ENCODE peak calls at places on chromosomes 11 and 22, in nine cellular contexts. One of them, this sample, is unnamed.

GRCh38 chr11:120182790-120183491 is 27.9 kb upstream of the OAF start:
- DNase-seq in fibroblast of lung: no peak
- DNase-seq in T-helper 2 cell: no peak
- DNase-seq in GDM1: no peak
- DNase-seq in putamen: no peak
- DNase-seq in skeletal muscle cell: no peak
- DNase-seq in foreskin keratinocyte: no peak
- DNase-seq in stimulated activated CD8-positive, alpha-beta memory T cell treated with anti-CD3 and anti-CD28 coated beads, Interleukin-7, amount 100 ng/mL, for 1 hour: no peak
- DNase-seq in ELF-1: peak; percentile 55
- DNase-seq in this sample: no peak

GRCh38 chr11:129828301-129828836 is 12.7 kb downstream of the TMEM45B start:
- DNase-seq in fibroblast of lung: no peak
- DNase-seq in T-helper 2 cell: no peak
- DNase-seq in GDM1: no peak
- DNase-seq in putamen: no peak
- DNase-seq in skeletal muscle cell: no peak
- DNase-seq in foreskin keratinocyte: peak; percentile 73
- DNase-seq in stimulated activated CD8-positive, alpha-beta memory T cell treated with anti-CD3 and anti-CD28 coated beads, Interleukin-7, amount 100 ng/mL, for 1 hour: no peak
- DNase-seq in ELF-1: no peak
- DNase-seq in this sample: no peak

GRCh38 chr11:5831196-5831829 is 10.4 kb downstream of the OR52E6 start:
- DNase-seq in fibroblast of lung: no peak
- DNase-seq in T-helper 2 cell: no peak
- DNase-seq in GDM1: no peak
- DNase-seq in putamen: no peak
- DNase-seq in skeletal muscle cell: no peak
- DNase-seq in foreskin keratinocyte: no peak
- DNase-seq in stimulated activated CD8-positive, alpha-beta memory T cell treated with anti-CD3 and anti-CD28 coated beads, Interleukin-7, amount 100 ng/mL, for 1 hour: no peak
- DNase-seq in ELF-1: peak; percentile 90
- DNase-seq in this sample: no peak

GRCh38 chr11:116731821-116732739 is 40.7 kb downstream of the BUD13 start:
- DNase-seq in fibroblast of lung: no peak
- DNase-seq in T-helper 2 cell: no peak
- DNase-seq in GDM1: no peak
- DNase-seq in putamen: peak; percentile 21
- DNase-seq in skeletal muscle cell: no peak
- DNase-seq in foreskin keratinocyte: no peak
- DNase-seq in stimulated activated CD8-positive, alpha-beta memory T cell treated with anti-CD3 and anti-CD28 coated beads, Interleukin-7, amount 100 ng/mL, for 1 hour: no peak
- DNase-seq in ELF-1: peak; percentile 64
- DNase-seq in this sample: no peak

GRCh38 chr11:115677190-115677589 is 173.0 kb upstream of the CADM1 start:
- DNase-seq in fibroblast of lung: no peak
- DNase-seq in T-helper 2 cell: no peak
- DNase-seq in GDM1: no peak
- DNase-seq in putamen: no peak
- DNase-seq in skeletal muscle cell: no peak
- DNase-seq in foreskin keratinocyte: no peak
- DNase-seq in stimulated activated CD8-positive, alpha-beta memory T cell treated with anti-CD3 and anti-CD28 coated beads, Interleukin-7, amount 100 ng/mL, for 1 hour: no peak
- DNase-seq in ELF-1: no peak
- DNase-seq in this sample: no peak

GRCh38 chr22:49398115-49398514 is 429.6 kb downstream of the BRD1 start:
- DNase-seq in fibroblast of lung: no peak
- DNase-seq in T-helper 2 cell: no peak
- DNase-seq in GDM1: no peak
- DNase-seq in putamen: no peak
- DNase-seq in skeletal muscle cell: no peak
- DNase-seq in foreskin keratinocyte: no peak
- DNase-seq in stimulated activated CD8-positive, alpha-beta memory T cell treated with anti-CD3 and anti-CD28 coated beads, Interleukin-7, amount 100 ng/mL, for 1 hour: no peak
- DNase-seq in ELF-1: no peak
- DNase-seq in this sample: no peak

GRCh38 chr11:15195454-15196200 is 80.9 kb downstream of the INSC start:
- DNase-seq in fibroblast of lung: peak; percentile 22
- DNase-seq in T-helper 2 cell: no peak
- DNase-seq in GDM1: no peak
- DNase-seq in putamen: no peak
- DNase-seq in skeletal muscle cell: no peak
- DNase-seq in foreskin keratinocyte: no peak
- DNase-seq in stimulated activated CD8-positive, alpha-beta memory T cell treated with anti-CD3 and anti-CD28 coated beads, Interleukin-7, amount 100 ng/mL, for 1 hour: no peak
- DNase-seq in ELF-1: no peak
- DNase-seq in this sample: no peak

GRCh38 chr22:42169055-42169469 is 38.5 kb upstream of the CYP2D6 start:
- DNase-seq in fibroblast of lung: peak; percentile 57
- DNase-seq in T-helper 2 cell: peak; percentile 57
- DNase-seq in GDM1: peak; percentile 70
- DNase-seq in putamen: peak; percentile 49
- DNase-seq in skeletal muscle cell: peak; percentile 34
- DNase-seq in foreskin keratinocyte: no peak
- DNase-seq in stimulated activated CD8-positive, alpha-beta memory T cell treated with anti-CD3 and anti-CD28 coated beads, Interleukin-7, amount 100 ng/mL, for 1 hour: peak; percentile 52
- DNase-seq in ELF-1: peak; percentile 86
- DNase-seq in this sample: peak; percentile 49

GRCh38 chr11:134760307-134760706 is 348.3 kb upstream of the B3GAT1 start:
- DNase-seq in fibroblast of lung: no peak
- DNase-seq in T-helper 2 cell: no peak
- DNase-seq in GDM1: no peak
- DNase-seq in putamen: no peak
- DNase-seq in skeletal muscle cell: no peak
- DNase-seq in foreskin keratinocyte: no peak
- DNase-seq in stimulated activated CD8-positive, alpha-beta memory T cell treated with anti-CD3 and anti-CD28 coated beads, Interleukin-7, amount 100 ng/mL, for 1 hour: no peak
- DNase-seq in ELF-1: no peak
- DNase-seq in this sample: no peak

GRCh38 chr22:29022101-29022817 is 39.4 kb downstream of the C22orf31 start:
- DNase-seq in fibroblast of lung: no peak
- DNase-seq in T-helper 2 cell: no peak
- DNase-seq in GDM1: no peak
- DNase-seq in putamen: no peak
- DNase-seq in skeletal muscle cell: no peak
- DNase-seq in foreskin keratinocyte: no peak
- DNase-seq in stimulated activated CD8-positive, alpha-beta memory T cell treated with anti-CD3 and anti-CD28 coated beads, Interleukin-7, amount 100 ng/mL, for 1 hour: no peak
- DNase-seq in ELF-1: no peak
- DNase-seq in this sample: no peak

GRCh38 chr11:78374917-78375316 is 42.7 kb downstream of the GAB2 start:
- DNase-seq in fibroblast of lung: no peak
- DNase-seq in T-helper 2 cell: no peak
- DNase-seq in GDM1: no peak
- DNase-seq in putamen: no peak
- DNase-seq in skeletal muscle cell: no peak
- DNase-seq in foreskin keratinocyte: no peak
- DNase-seq in stimulated activated CD8-positive, alpha-beta memory T cell treated with anti-CD3 and anti-CD28 coated beads, Interleukin-7, amount 100 ng/mL, for 1 hour: no peak
- DNase-seq in ELF-1: no peak
- DNase-seq in this sample: no peak

GRCh38 chr11:67312187-67313021 is 9.1 kb downstream of the SSH3 start:
- DNase-seq in fibroblast of lung: no peak
- DNase-seq in T-helper 2 cell: peak; percentile 53
- DNase-seq in GDM1: no peak
- DNase-seq in putamen: no peak
- DNase-seq in skeletal muscle cell: no peak
- DNase-seq in foreskin keratinocyte: peak; percentile 93
- DNase-seq in stimulated activated CD8-positive, alpha-beta memory T cell treated with anti-CD3 and anti-CD28 coated beads, Interleukin-7, amount 100 ng/mL, for 1 hour: no peak
- DNase-seq in ELF-1: no peak
- DNase-seq in this sample: peak; percentile 65

GRCh38 chr11:75786101-75786736 is 17.6 kb downstream of the DGAT2 start:
- DNase-seq in fibroblast of lung: no peak
- DNase-seq in T-helper 2 cell: no peak
- DNase-seq in GDM1: no peak
- DNase-seq in putamen: no peak
- DNase-seq in skeletal muscle cell: no peak
- DNase-seq in foreskin keratinocyte: no peak
- DNase-seq in stimulated activated CD8-positive, alpha-beta memory T cell treated with anti-CD3 and anti-CD28 coated beads, Interleukin-7, amount 100 ng/mL, for 1 hour: no peak
- DNase-seq in ELF-1: no peak
- DNase-seq in this sample: no peak

GRCh38 chr11:66218026-66218425 is 50.4 kb upstream of the RAB1B start:
- DNase-seq in fibroblast of lung: no peak
- DNase-seq in T-helper 2 cell: no peak
- DNase-seq in GDM1: no peak
- DNase-seq in putamen: no peak
- DNase-seq in skeletal muscle cell: no peak
- DNase-seq in foreskin keratinocyte: no peak
- DNase-seq in stimulated activated CD8-positive, alpha-beta memory T cell treated with anti-CD3 and anti-CD28 coated beads, Interleukin-7, amount 100 ng/mL, for 1 hour: no peak
- DNase-seq in ELF-1: no peak
- DNase-seq in this sample: peak; percentile 63

GRCh38 chr11:130738618-130739017 is 177.7 kb downstream of the SNX19 start:
- DNase-seq in fibroblast of lung: peak; percentile 91
- DNase-seq in T-helper 2 cell: no peak
- DNase-seq in GDM1: no peak
- DNase-seq in putamen: no peak
- DNase-seq in skeletal muscle cell: no peak
- DNase-seq in foreskin keratinocyte: no peak
- DNase-seq in stimulated activated CD8-positive, alpha-beta memory T cell treated with anti-CD3 and anti-CD28 coated beads, Interleukin-7, amount 100 ng/mL, for 1 hour: no peak
- DNase-seq in ELF-1: no peak
- DNase-seq in this sample: no peak

GRCh38 chr11:65078151-65078550 is 5.7 kb downstream of the CDCA5 start:
- DNase-seq in fibroblast of lung: peak; percentile 9
- DNase-seq in T-helper 2 cell: peak; percentile 32
- DNase-seq in GDM1: peak; percentile 49
- DNase-seq in putamen: no peak
- DNase-seq in skeletal muscle cell: no peak
- DNase-seq in foreskin keratinocyte: no peak
- DNase-seq in stimulated activated CD8-positive, alpha-beta memory T cell treated with anti-CD3 and anti-CD28 coated beads, Interleukin-7, amount 100 ng/mL, for 1 hour: peak; percentile 56
- DNase-seq in ELF-1: peak; percentile 66
- DNase-seq in this sample: no peak

GRCh38 chr11:6320411-6321207 is at the start of gene CAVIN3:
- DNase-seq in fibroblast of lung: peak; percentile 86
- DNase-seq in T-helper 2 cell: no peak
- DNase-seq in GDM1: no peak
- DNase-seq in putamen: no peak
- DNase-seq in skeletal muscle cell: peak; percentile 66
- DNase-seq in foreskin keratinocyte: peak; percentile 74
- DNase-seq in stimulated activated CD8-positive, alpha-beta memory T cell treated with anti-CD3 and anti-CD28 coated beads, Interleukin-7, amount 100 ng/mL, for 1 hour: no peak
- DNase-seq in ELF-1: peak; percentile 92
- DNase-seq in this sample: no peak

GRCh38 chr11:45853616-45854219 is 6.4 kb downstream of the CRY2 start:
- DNase-seq in fibroblast of lung: no peak
- DNase-seq in T-helper 2 cell: no peak
- DNase-seq in GDM1: no peak
- DNase-seq in putamen: peak; percentile 72
- DNase-seq in skeletal muscle cell: no peak
- DNase-seq in foreskin keratinocyte: no peak
- DNase-seq in stimulated activated CD8-positive, alpha-beta memory T cell treated with anti-CD3 and anti-CD28 coated beads, Interleukin-7, amount 100 ng/mL, for 1 hour: no peak
- DNase-seq in ELF-1: no peak
- DNase-seq in this sample: no peak

GRCh38 chr11:78860720-78861422 is 286.2 kb upstream of the NARS2 start:
- DNase-seq in fibroblast of lung: no peak
- DNase-seq in T-helper 2 cell: no peak
- DNase-seq in GDM1: no peak
- DNase-seq in putamen: no peak
- DNase-seq in skeletal muscle cell: no peak
- DNase-seq in foreskin keratinocyte: no peak
- DNase-seq in stimulated activated CD8-positive, alpha-beta memory T cell treated with anti-CD3 and anti-CD28 coated beads, Interleukin-7, amount 100 ng/mL, for 1 hour: no peak
- DNase-seq in ELF-1: no peak
- DNase-seq in this sample: peak; percentile 2

GRCh38 chr22:19121631-19122142 is 525 bp downstream of the DGCR2 start:
- DNase-seq in fibroblast of lung: peak; percentile 44
- DNase-seq in T-helper 2 cell: peak; percentile 8
- DNase-seq in GDM1: no peak
- DNase-seq in putamen: peak; percentile 28
- DNase-seq in skeletal muscle cell: no peak
- DNase-seq in foreskin keratinocyte: no peak
- DNase-seq in stimulated activated CD8-positive, alpha-beta memory T cell treated with anti-CD3 and anti-CD28 coated beads, Interleukin-7, amount 100 ng/mL, for 1 hour: no peak
- DNase-seq in ELF-1: peak; percentile 60
- DNase-seq in this sample: no peak

GRCh38 chr11:69828971-69829344 is 9.7 kb upstream of the FGF3 start:
- DNase-seq in fibroblast of lung: no peak
- DNase-seq in T-helper 2 cell: no peak
- DNase-seq in GDM1: no peak
- DNase-seq in putamen: no peak
- DNase-seq in skeletal muscle cell: no peak
- DNase-seq in foreskin keratinocyte: no peak
- DNase-seq in stimulated activated CD8-positive, alpha-beta memory T cell treated with anti-CD3 and anti-CD28 coated beads, Interleukin-7, amount 100 ng/mL, for 1 hour: no peak
- DNase-seq in ELF-1: no peak
- DNase-seq in this sample: no peak

GRCh38 chr11:64542172-64543125 is 48.6 kb upstream of the SLC22A12 start:
- DNase-seq in fibroblast of lung: no peak
- DNase-seq in T-helper 2 cell: no peak
- DNase-seq in GDM1: no peak
- DNase-seq in putamen: no peak
- DNase-seq in skeletal muscle cell: no peak
- DNase-seq in foreskin keratinocyte: peak; percentile 82
- DNase-seq in stimulated activated CD8-positive, alpha-beta memory T cell treated with anti-CD3 and anti-CD28 coated beads, Interleukin-7, amount 100 ng/mL, for 1 hour: no peak
- DNase-seq in ELF-1: peak; percentile 33
- DNase-seq in this sample: no peak

GRCh38 chr22:23251445-23252093 is 71.3 kb downstream of the BCR start:
- DNase-seq in fibroblast of lung: peak; percentile 37
- DNase-seq in T-helper 2 cell: no peak
- DNase-seq in GDM1: no peak
- DNase-seq in putamen: no peak
- DNase-seq in skeletal muscle cell: no peak
- DNase-seq in foreskin keratinocyte: no peak
- DNase-seq in stimulated activated CD8-positive, alpha-beta memory T cell treated with anti-CD3 and anti-CD28 coated beads, Interleukin-7, amount 100 ng/mL, for 1 hour: no peak
- DNase-seq in ELF-1: no peak
- DNase-seq in this sample: no peak

GRCh38 chr22:45576730-45577464 is 74.2 kb downstream of the FBLN1 start:
- DNase-seq in fibroblast of lung: no peak
- DNase-seq in T-helper 2 cell: no peak
- DNase-seq in GDM1: no peak
- DNase-seq in putamen: no peak
- DNase-seq in skeletal muscle cell: no peak
- DNase-seq in foreskin keratinocyte: no peak
- DNase-seq in stimulated activated CD8-positive, alpha-beta memory T cell treated with anti-CD3 and anti-CD28 coated beads, Interleukin-7, amount 100 ng/mL, for 1 hour: no peak
- DNase-seq in ELF-1: no peak
- DNase-seq in this sample: no peak

GRCh38 chr22:22168190-22168940 is 76.2 kb upstream of the VPREB1 start:
- DNase-seq in fibroblast of lung: peak; percentile 37
- DNase-seq in T-helper 2 cell: no peak
- DNase-seq in GDM1: peak; percentile 54
- DNase-seq in putamen: no peak
- DNase-seq in skeletal muscle cell: peak; percentile 39
- DNase-seq in foreskin keratinocyte: peak; percentile 18
- DNase-seq in stimulated activated CD8-positive, alpha-beta memory T cell treated with anti-CD3 and anti-CD28 coated beads, Interleukin-7, amount 100 ng/mL, for 1 hour: no peak
- DNase-seq in ELF-1: no peak
- DNase-seq in this sample: peak; percentile 5

GRCh38 chr11:111570796-111571195 is 30.3 kb downstream of the LAYN start:
- DNase-seq in fibroblast of lung: no peak
- DNase-seq in T-helper 2 cell: no peak
- DNase-seq in GDM1: no peak
- DNase-seq in putamen: no peak
- DNase-seq in skeletal muscle cell: no peak
- DNase-seq in foreskin keratinocyte: no peak
- DNase-seq in stimulated activated CD8-positive, alpha-beta memory T cell treated with anti-CD3 and anti-CD28 coated beads, Interleukin-7, amount 100 ng/mL, for 1 hour: no peak
- DNase-seq in ELF-1: no peak
- DNase-seq in this sample: no peak

GRCh38 chr11:76455331-76455730 is 10.5 kb downstream of the EMSY start:
- DNase-seq in fibroblast of lung: peak; percentile 52
- DNase-seq in T-helper 2 cell: no peak
- DNase-seq in GDM1: no peak
- DNase-seq in putamen: no peak
- DNase-seq in skeletal muscle cell: no peak
- DNase-seq in foreskin keratinocyte: no peak
- DNase-seq in stimulated activated CD8-positive, alpha-beta memory T cell treated with anti-CD3 and anti-CD28 coated beads, Interleukin-7, amount 100 ng/mL, for 1 hour: no peak
- DNase-seq in ELF-1: peak; percentile 94
- DNase-seq in this sample: no peak

GRCh38 chr11:73121692-73122091 is 20.4 kb downstream of the FCHSD2 start:
- DNase-seq in fibroblast of lung: peak; percentile 5
- DNase-seq in T-helper 2 cell: no peak
- DNase-seq in GDM1: no peak
- DNase-seq in putamen: no peak
- DNase-seq in skeletal muscle cell: no peak
- DNase-seq in foreskin keratinocyte: no peak
- DNase-seq in stimulated activated CD8-positive, alpha-beta memory T cell treated with anti-CD3 and anti-CD28 coated beads, Interleukin-7, amount 100 ng/mL, for 1 hour: no peak
- DNase-seq in ELF-1: no peak
- DNase-seq in this sample: no peak

GRCh38 chr11:35260342-35260985 is 121.5 kb downstream of the CD44 start:
- DNase-seq in fibroblast of lung: peak; percentile 87
- DNase-seq in T-helper 2 cell: no peak
- DNase-seq in GDM1: no peak
- DNase-seq in putamen: no peak
- DNase-seq in skeletal muscle cell: peak; percentile 49
- DNase-seq in foreskin keratinocyte: peak; percentile 58
- DNase-seq in stimulated activated CD8-positive, alpha-beta memory T cell treated with anti-CD3 and anti-CD28 coated beads, Interleukin-7, amount 100 ng/mL, for 1 hour: no peak
- DNase-seq in ELF-1: no peak
- DNase-seq in this sample: no peak

This sample was measured in CMK.